ENCODE peak calls at places on chromosome 14, in nine cellular contexts. V is HCEC 1CT, T is SK-N-SH, Y is left ventricle myocardium superior, E is pancreas, L is GDM1, A is sciatic nerve, S is smooth muscle cell of the brain vasculature, C is fibroblast of lung. P is an unnamed sample.
A peak's percentile ranks its signal among the peaks of the same experiment; 100 is the strongest.

GRCh38 chr14:90795744-90796143 is 20.5 kb downstream of the TTC7B start:
- DNase-seq in V (peak; percentile 89), T (peak; percentile 70), Y (no peak), E (no peak), L (no peak), A (no peak), S (peak; percentile 35), C (peak; percentile 77), P (no peak)

GRCh38 chr14:77882098-77882497 is 82.2 kb downstream of the ADCK1 start:
- DNase-seq in V (no peak), T (peak; percentile 85), Y (peak; percentile 83), E (peak; percentile 25), L (no peak), A (no peak), S (no peak), C (no peak), P (no peak)

GRCh38 chr14:41380017-41380416 is 226.7 kb upstream of the LRFN5 start:
- DNase-seq in V (no peak), T (no peak), Y (no peak), E (no peak), L (no peak), A (no peak), S (no peak), C (no peak), P (no peak)

GRCh38 chr14:91299483-91300115 is 55.1 kb upstream of the GPR68 start:
- DNase-seq in V (no peak), T (no peak), Y (no peak), E (no peak), L (no peak), A (no peak), S (no peak), C (no peak), P (no peak)

GRCh38 chr14:69481815-69482568 is 2.5 kb upstream of the PLEKHD1 start:
- DNase-seq in V (no peak), T (no peak), Y (no peak), E (no peak), L (no peak), A (no peak), S (no peak), C (no peak), P (no peak)

GRCh38 chr14:56423591-56423991 is 156.0 kb upstream of the TMEM260 start:
- DNase-seq in V (no peak), T (no peak), Y (no peak), E (no peak), L (no peak), A (no peak), S (peak; percentile 44), C (peak; percentile 73), P (no peak)

GRCh38 chr14:50447491-50447890 is 50.8 kb upstream of the CDKL1 start:
- DNase-seq in V (peak; percentile 20), T (no peak), Y (no peak), E (no peak), L (no peak), A (no peak), S (no peak), C (no peak), P (no peak)

GRCh38 chr14:75879031-75879430 is 102.8 kb downstream of the TGFB3 start:
- DNase-seq in V (peak; percentile 97), T (no peak), Y (no peak), E (no peak), L (no peak), A (no peak), S (no peak), C (peak; percentile 98), P (no peak)

GRCh38 chr14:33198684-33199083 is 260.0 kb downstream of the NPAS3 start:
- DNase-seq in V (no peak), T (no peak), Y (peak; percentile 24), E (no peak), L (no peak), A (no peak), S (no peak), C (no peak), P (no peak)

GRCh38 chr14:85528080-85528881 is 1.7 kb upstream of the FLRT2 start:
- DNase-seq in V (peak; percentile 91), T (no peak), Y (no peak), E (peak; percentile 66), L (no peak), A (no peak), S (no peak), C (peak; percentile 93), P (peak; percentile 48)

GRCh38 chr14:25400607-25401206 is 350.8 kb upstream of the STXBP6 start:
- DNase-seq in V (peak; percentile 26), T (peak; percentile 9), Y (no peak), E (no peak), L (no peak), A (peak; percentile 67), S (peak; percentile 3), C (peak; percentile 50), P (peak; percentile 22)

GRCh38 chr14:28762949-28763313 is 3.7 kb upstream of the FOXG1 start:
- DNase-seq in V (no peak), T (no peak), Y (no peak), E (no peak), L (no peak), A (no peak), S (no peak), C (no peak), P (no peak)

GRCh38 chr14:76872796-76873432 is 46.7 kb downstream of the LRRC74A start:
- DNase-seq in V (peak; percentile 17), T (peak; percentile 80), Y (peak; percentile 65), E (peak; percentile 47), L (peak; percentile 46), A (peak; percentile 80), S (no peak), C (peak; percentile 47), P (peak; percentile 89)

GRCh38 chr14:66746316-66747006 is 238.5 kb downstream of the GPHN start:
- DNase-seq in V (peak; percentile 69), T (peak; percentile 31), Y (no peak), E (no peak), L (peak; percentile 16), A (no peak), S (peak; percentile 9), C (peak; percentile 71), P (peak; percentile 28)

GRCh38 chr14:99534863-99535262 is 53.7 kb downstream of the CCNK start:
- DNase-seq in V (no peak), T (no peak), Y (peak; percentile 76), E (no peak), L (no peak), A (no peak), S (no peak), C (no peak), P (no peak)

GRCh38 chr14:99784508-99784907 is 8.7 kb upstream of the EML1 start:
- DNase-seq in V (no peak), T (no peak), Y (no peak), E (no peak), L (no peak), A (peak; percentile 51), S (no peak), C (no peak), P (no peak)

GRCh38 chr14:72154645-72155378 is 222.6 kb downstream of the RGS6 start:
- DNase-seq in V (no peak), T (no peak), Y (no peak), E (no peak), L (no peak), A (no peak), S (no peak), C (no peak), P (no peak)

GRCh38 chr14:80425686-80426085 is 214.4 kb upstream of the DIO2 start:
- DNase-seq in V (peak; percentile 95), T (no peak), Y (no peak), E (no peak), L (no peak), A (no peak), S (peak; percentile 13), C (peak; percentile 93), P (no peak)

GRCh38 chr14:33676135-33676566 is 274.7 kb downstream of the EGLN3 start:
- DNase-seq in V (no peak), T (peak; percentile 24), Y (peak; percentile 37), E (no peak), L (no peak), A (peak; percentile 61), S (no peak), C (peak; percentile 54), P (peak; percentile 68)

GRCh38 chr14:105487986-105488777 is 1.5 kb downstream of the CRIP1 start:
- DNase-seq in V (no peak), T (no peak), Y (peak; percentile 52), E (peak; percentile 44), L (no peak), A (no peak), S (no peak), C (no peak), P (no peak)